ENCODE peak calls at places on chromosomes 5 and 9, in seven cellular contexts. J is astrocyte of the spinal cord, K is upper lobe of right lung, O is A549, H is ovary, L is SK-N-SH, V is cardiac fibroblast. B is an unnamed sample.

GRCh38 chr9:80501635-80502034 is 929.9 kb downstream of the TLE4 start:
- DNase-seq in J (no peak), K (no peak), O (no peak), H (no peak), L (no peak), V (peak), B (no peak)

GRCh38 chr9:137150485-137151060 is 11.6 kb downstream of the GRIN1 start:
- DNase-seq in J (peak), K (no peak), O (no peak), H (no peak), L (no peak), V (no peak), B (no peak)

GRCh38 chr5:116789522-116789921 is 214.9 kb upstream of the SEMA6A start:
- DNase-seq in J (no peak), K (no peak), O (no peak), H (no peak), L (peak), V (no peak), B (no peak)

GRCh38 chr9:92770005-92770995 is 5.7 kb upstream of the BICD2 start:
- DNase-seq in J (no peak), K (no peak), O (no peak), H (no peak), L (no peak), V (peak), B (no peak)

GRCh38 chr5:144857454-144857853 is 686.8 kb downstream of the KCTD16 start:
- DNase-seq in J (no peak), K (no peak), O (no peak), H (no peak), L (no peak), V (no peak), B (no peak)

GRCh38 chr9:75087279-75087823 is 604 bp downstream of the NMRK1 start:
- DNase-seq in J (peak), K (no peak), O (peak), H (peak), L (no peak), V (peak), B (no peak)

GRCh38 chr5:10588779-10589447 is 25.0 kb downstream of the ANKRD33B start:
- DNase-seq in J (no peak), K (no peak), O (no peak), H (no peak), L (no peak), V (no peak), B (no peak)

GRCh38 chr9:129333961-129334743 is 156.1 kb upstream of the IER5L start:
- DNase-seq in J (peak), K (peak), O (peak), H (peak), L (peak), V (peak), B (peak)

GRCh38 chr9:98360176-98360708 is 104.8 kb upstream of the TBC1D2 start:
- DNase-seq in J (no peak), K (no peak), O (no peak), H (no peak), L (no peak), V (no peak), B (no peak)

GRCh38 chr5:109195667-109196066 is 214.1 kb downstream of the PJA2 start:
- DNase-seq in J (no peak), K (no peak), O (no peak), H (no peak), L (no peak), V (no peak), B (no peak)

GRCh38 chr5:178145965-178146820 is 7.5 kb downstream of the NHP2 start:
- DNase-seq in J (peak), K (peak), O (peak), H (peak), L (peak), V (peak), B (no peak)

GRCh38 chr9:97908736-97909135 is 13.6 kb downstream of the TRMO start:
- DNase-seq in J (no peak), K (no peak), O (no peak), H (no peak), L (no peak), V (no peak), B (no peak)

GRCh38 chr5:78699565-78700143 is 51.1 kb upstream of the LHFPL2 start:
- DNase-seq in J (peak), K (no peak), O (peak), H (no peak), L (no peak), V (peak), B (peak)

GRCh38 chr9:715310-715709 is 126.2 kb upstream of the DMRT1 start:
- DNase-seq in J (no peak), K (no peak), O (no peak), H (no peak), L (no peak), V (no peak), B (no peak)

GRCh38 chr9:114693248-114693895 is 11.4 kb upstream of the TEX48 start:
- DNase-seq in J (no peak), K (no peak), O (no peak), H (no peak), L (no peak), V (no peak), B (no peak)

GRCh38 chr9:19162956-19163355 is 35.7 kb upstream of the PLIN2 start:
- DNase-seq in J (no peak), K (no peak), O (no peak), H (no peak), L (no peak), V (peak), B (no peak)

GRCh38 chr9:34957492-34958410 is at the start of gene PHF24:
- DNase-seq in J (no peak), K (no peak), O (no peak), H (no peak), L (peak), V (no peak), B (no peak)

GRCh38 chr9:114366334-114367128 is 21.3 kb downstream of the AKNA start:
- DNase-seq in J (peak), K (peak), O (no peak), H (no peak), L (no peak), V (peak), B (peak)

GRCh38 chr9:131334568-131335105 is 45.1 kb downstream of the PLPP7 start:
- DNase-seq in J (no peak), K (peak), O (no peak), H (peak), L (no peak), V (peak), B (peak)

GRCh38 chr9:18824095-18824666 is 208.8 kb downstream of the SAXO1 start:
- DNase-seq in J (no peak), K (no peak), O (no peak), H (no peak), L (peak), V (peak), B (no peak)

GRCh38 chr9:4371108-4371507 is 71.2 kb upstream of the GLIS3 start:
- DNase-seq in J (peak), K (no peak), O (no peak), H (no peak), L (no peak), V (peak), B (peak)

GRCh38 chr9:29214162-29214520 is 1640.9 kb upstream of the C9orf72 start:
- DNase-seq in J (peak), K (no peak), O (peak), H (no peak), L (peak), V (no peak), B (no peak)

GRCh38 chr5:153880094-153880493 is 158.6 kb downstream of the FAM114A2 start:
- DNase-seq in J (no peak), K (no peak), O (no peak), H (no peak), L (no peak), V (no peak), B (no peak)

GRCh38 chr5:98769006-98769255 is 4.5 kb upstream of the RGMB start:
- DNase-seq in J (no peak), K (peak), O (no peak), H (peak), L (peak), V (no peak), B (no peak)

GRCh38 chr5:139820130-139820529 is 24.5 kb downstream of the PSD2 start:
- DNase-seq in J (no peak), K (peak), O (no peak), H (no peak), L (no peak), V (no peak), B (no peak)

GRCh38 chr5:60354322-60354721 is 345.6 kb downstream of the DEPDC1B start:
- DNase-seq in J (no peak), K (no peak), O (no peak), H (no peak), L (no peak), V (no peak), B (no peak)

GRCh38 chr5:96144289-96144688 is 182.6 kb upstream of the ELL2 start:
- DNase-seq in J (no peak), K (no peak), O (no peak), H (no peak), L (no peak), V (no peak), B (no peak)

GRCh38 chr5:82562696-82563240 is 284.6 kb upstream of the RPS23 start:
- DNase-seq in J (no peak), K (no peak), O (no peak), H (no peak), L (no peak), V (no peak), B (no peak)

GRCh38 chr9:90900130-90900529 is 98.5 kb downstream of the SYK start:
- DNase-seq in J (no peak), K (no peak), O (no peak), H (no peak), L (no peak), V (no peak), B (no peak)

GRCh38 chr9:136860529-136860928 is 5.6 kb downstream of the EDF1 start:
- DNase-seq in J (no peak), K (no peak), O (no peak), H (no peak), L (no peak), V (no peak), B (no peak)

GRCh38 chr9:125428515-125429467 is 167.2 kb downstream of the GAPVD1 start:
- DNase-seq in J (no peak), K (no peak), O (no peak), H (peak), L (peak), V (no peak), B (no peak)

GRCh38 chr5:154868702-154869101 is 10.3 kb downstream of the CNOT8 start:
- DNase-seq in J (peak), K (no peak), O (peak), H (no peak), L (peak), V (no peak), B (no peak)

GRCh38 chr5:121993191-121993590 is 31.4 kb downstream of the SRFBP1 start:
- DNase-seq in J (no peak), K (no peak), O (no peak), H (no peak), L (no peak), V (no peak), B (no peak)

GRCh38 chr9:35792826-35793225 is 1.4 kb downstream of the NPR2 start:
- DNase-seq in J (no peak), K (no peak), O (no peak), H (no peak), L (no peak), V (no peak), B (no peak)

GRCh38 chr9:21681641-21682040 is 120.8 kb upstream of the MTAP start:
- DNase-seq in J (peak), K (no peak), O (no peak), H (no peak), L (no peak), V (peak), B (no peak)

GRCh38 chr9:70829591-70830265 is 291.7 kb downstream of the TRPM3 start:
- DNase-seq in J (no peak), K (no peak), O (no peak), H (no peak), L (no peak), V (no peak), B (no peak)

GRCh38 chr9:109520475-109521132 is 22.5 kb upstream of the PTPN3 start:
- DNase-seq in J (peak), K (no peak), O (peak), H (peak), L (peak), V (peak), B (peak)

GRCh38 chr5:139232161-139232724 is 34.1 kb upstream of the SIL1 start:
- DNase-seq in J (no peak), K (no peak), O (no peak), H (no peak), L (no peak), V (no peak), B (no peak)

DNA sequence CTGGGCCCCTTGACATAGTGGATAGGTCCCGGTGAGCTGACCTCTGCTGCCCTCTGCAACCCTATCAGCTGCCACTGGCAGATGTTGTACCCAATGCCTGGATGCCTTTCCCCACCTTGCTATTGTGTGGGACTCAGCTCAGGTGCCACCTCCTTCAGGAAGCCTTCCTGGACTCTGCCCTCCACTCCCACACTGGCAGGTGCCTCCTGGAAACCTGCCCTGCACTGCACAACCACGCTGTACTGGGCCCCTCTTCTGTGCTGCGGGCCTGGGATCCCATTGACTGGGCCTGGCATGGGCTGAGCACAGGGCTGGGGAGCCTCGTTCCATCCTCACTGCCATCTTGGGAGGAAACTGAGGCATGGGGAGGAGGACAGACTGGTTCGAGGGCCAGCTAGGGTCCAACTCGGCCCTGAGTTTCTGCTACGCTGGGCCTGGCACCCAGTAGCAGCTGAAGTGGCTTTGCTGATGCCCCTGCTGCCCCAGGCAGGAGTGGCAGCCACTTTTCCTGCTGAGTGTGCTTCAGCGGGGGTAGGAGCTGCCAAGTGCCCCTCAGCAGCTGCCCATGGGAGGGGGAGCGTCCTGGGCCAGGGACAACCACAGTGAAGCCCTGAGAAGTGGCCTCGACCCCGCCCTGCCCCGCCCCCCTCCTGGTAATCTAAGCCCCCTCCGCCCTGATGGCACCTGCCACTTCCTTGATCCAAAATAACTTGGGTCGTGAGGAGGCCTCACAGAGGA is 1.3 kb downstream of the AK1 start:
- DNase-seq in J (no peak), K (peak), O (no peak), H (peak), L (no peak), V (no peak), B (no peak)
- H3K4me3 ChIP-seq in J (peak), K (peak), O (no peak), H (peak), L (no peak), V (no peak), B (peak)

DNA sequence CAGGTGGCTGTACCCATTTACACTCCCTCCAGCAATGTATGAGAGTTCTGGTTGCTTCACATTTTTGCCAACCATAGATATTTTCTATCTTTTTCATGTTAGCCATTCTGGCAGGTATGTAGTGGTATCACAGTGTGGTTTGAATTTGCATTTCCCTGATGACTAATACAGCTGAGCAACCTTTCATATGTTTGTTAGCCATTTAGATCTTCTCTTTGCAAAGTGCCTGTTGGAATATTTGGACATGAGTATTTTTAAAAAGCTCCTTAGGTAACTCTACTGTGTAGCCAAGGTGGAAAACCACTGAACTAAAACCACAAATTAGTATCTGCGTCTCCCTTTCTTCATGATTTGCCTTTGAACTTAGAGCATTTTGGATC is 31.9 kb downstream of the IRF1 start:
- DNase-seq in J (peak), K (no peak), O (no peak), H (no peak), L (no peak), V (peak), B (no peak)
- H3K4me3 ChIP-seq in J (no peak), K (no peak), O (no peak), H (no peak), L (no peak), V (no peak), B (no peak)

GRCh38 chr9:33081128-33081851 is 4.8 kb upstream of the SMU1 start:
- DNase-seq in J (peak), K (no peak), O (peak), H (peak), L (peak), V (peak), B (peak)
- H3K4me3 ChIP-seq in J (peak), K (no peak), O (no peak), H (no peak), L (peak), V (no peak), B (peak)

GRCh38 chr5:141522301-141522700 is 33.4 kb downstream of the PCDHGC5 start:
- DNase-seq in J (no peak), K (no peak), O (no peak), H (no peak), L (no peak), V (peak), B (no peak)
- H3K4me3 ChIP-seq in J (no peak), K (no peak), O (no peak), H (no peak), L (no peak), V (no peak), B (no peak)